ENCODE peak calls at places on chromosomes 2 and 18, in six cellular contexts. W, V, Y, B, M and E are unnamed samples. For H3K9me3, the result is how much of the 10 kb centered on the place peaks cover.

GRCh38 chr18:58194028-58194427 is 150.0 kb downstream of the NEDD4L start:
- DNase-seq in V (no peak), W (peak), B (no peak), Y (no peak), M (no peak), E (no peak)

GRCh38 chr2:131408778-131409177 is 44.8 kb upstream of the RAB6D start:
- DNase-seq in Y (no peak), W (no peak), M (no peak), B (no peak), V (no peak), E (no peak)

GRCh38 chr2:173681891-173682655 is 283.1 kb downstream of the SP3 start:
- DNase-seq in V (no peak), M (no peak), W (no peak), B (no peak), Y (no peak), E (no peak)

GRCh38 chr2:2022941-2023586 is 278.7 kb upstream of the PXDN start:
- DNase-seq in B (no peak), W (no peak), V (no peak), M (no peak), Y (no peak), E (no peak)

GRCh38 chr2:202064206-202064880 is 8.7 kb upstream of the KIAA2012 start:
- DNase-seq in W (no peak), V (no peak), M (no peak), Y (no peak), B (no peak), E (no peak)

GRCh38 chr18:37544196-37544595 is 21.4 kb downstream of the CELF4 start:
- DNase-seq in W (no peak), Y (no peak), M (no peak), B (no peak), V (no peak), E (no peak)

GRCh38 chr18:76407681-76408080 is 87.4 kb downstream of the ZNF516 start:
- DNase-seq in W (no peak), V (no peak), B (no peak), M (no peak), Y (no peak), E (no peak)

GRCh38 chr18:44701227-44701626 is 20.5 kb downstream of the SETBP1 start:
- DNase-seq in M (no peak), W (no peak), V (no peak), B (peak), Y (no peak), E (no peak)

GRCh38 chr18:13379062-13379800 is 160.7 kb downstream of the LDLRAD4 start:
- DNase-seq in V (no peak), M (no peak), W (no peak), Y (no peak), B (peak), E (no peak)

GRCh38 chr18:10241571-10241970 is 212.9 kb upstream of the APCDD1 start:
- DNase-seq in W (no peak), M (no peak), B (no peak), Y (no peak), V (no peak), E (no peak)

GRCh38 chr18:37668971-37669747 is 103.6 kb upstream of the CELF4 start:
- DNase-seq in B (peak), M (no peak), V (no peak), Y (no peak), W (no peak), E (no peak)

GRCh38 chr2:221345516-221345915 is 226.6 kb downstream of the EPHA4 start:
- DNase-seq in B (no peak), Y (no peak), M (no peak), W (no peak), V (no peak), E (no peak)

GRCh38 chr2:156333951-156334495 is 1.5 kb upstream of the NR4A2 start:
- DNase-seq in M (peak), Y (peak), B (peak), V (no peak), W (peak), E (no peak)

GRCh38 chr18:77870238-77870637 is 620.6 kb downstream of the GALR1 start:
- DNase-seq in V (no peak), B (no peak), M (no peak), W (no peak), Y (no peak), E (no peak)

GRCh38 chr2:140600116-140600515 is 1530.7 kb downstream of the LRP1B start:
- DNase-seq in Y (no peak), V (no peak), M (no peak), W (no peak), B (no peak), E (no peak)

GRCh38 chr2:218984239-218985020 is 554 bp downstream of the FEV start:
- DNase-seq in V (no peak), B (peak), Y (no peak), W (no peak), M (no peak), E (no peak)

GRCh38 chr2:231545105-231545902 is 15.1 kb upstream of the NMUR1 start:
- DNase-seq in V (no peak), W (peak), Y (no peak), B (no peak), M (peak), E (no peak)

GRCh38 chr2:9095690-9096089 is 92.2 kb upstream of the MBOAT2 start:
- DNase-seq in W (peak), B (no peak), Y (no peak), M (peak), V (no peak), E (no peak)

GRCh38 chr2:64063924-64064331 is 44.7 kb upstream of the VPS54 start:
- DNase-seq in M (no peak), V (no peak), Y (peak), B (no peak), W (no peak), E (no peak)

GRCh38 chr18:48026216-48026615 is 95.8 kb upstream of the SMAD2 start:
- DNase-seq in Y (no peak), M (no peak), B (peak), V (no peak), W (no peak), E (no peak)

GRCh38 chr2:168997794-168998193 is 33.3 kb downstream of the ABCB11 start:
- DNase-seq in B (no peak), Y (no peak), W (no peak), V (no peak), M (no peak), E (no peak)

GRCh38 chr2:139790807-139791206 is 1010.6 kb upstream of the NXPH2 start:
- DNase-seq in Y (no peak), B (no peak), M (no peak), W (no peak), V (peak), E (peak)

GRCh38 chr2:66048667-66049066 is 386.3 kb upstream of the MEIS1 start:
- DNase-seq in B (no peak), W (no peak), V (no peak), Y (no peak), M (no peak), E (no peak)

GRCh38 chr2:229980440-229981184 is 58.3 kb downstream of the FBXO36 start:
- DNase-seq in M (peak), B (peak), V (no peak), Y (peak), W (peak), E (peak)

GRCh38 chr2:227031379-227031778 is 132.6 kb downstream of the COL4A4 start:
- DNase-seq in W (no peak), V (no peak), M (no peak), B (no peak), Y (no peak), E (no peak)

GRCh38 chr18:36636237-36636792 is 192.5 kb downstream of the TPGS2 start:
- DNase-seq in W (no peak), B (no peak), V (no peak), Y (no peak), M (no peak), E (no peak)

GRCh38 chr2:19887508-19887907 is 14.3 kb downstream of the TTC32 start:
- DNase-seq in W (no peak), V (no peak), Y (peak), M (peak), B (no peak), E (no peak)

GRCh38 chr2:163713534-163714311 is 22.1 kb downstream of the FIGN start:
- DNase-seq in M (no peak), W (peak), Y (no peak), V (no peak), B (no peak), E (no peak)

GRCh38 chr2:190404487-190404886 is 3.7 kb upstream of the MFSD6 start:
- DNase-seq in M (no peak), Y (no peak), B (no peak), V (no peak), W (no peak), E (no peak)

GRCh38 chr2:24409700-24410556 is 49.6 kb upstream of the ITSN2 start:
- DNase-seq in B (no peak), M (peak), V (peak), W (peak), Y (peak), E (peak)

GRCh38 chr2:227862741-227863588 is 8.5 kb upstream of the DAW1 start:
- DNase-seq in M (no peak), B (no peak), Y (no peak), W (no peak), V (no peak), E (peak)

GRCh38 chr2:176134978-176135575 is 5.6 kb downstream of the HOXD8 start:
- DNase-seq in B (peak), M (no peak), Y (no peak), W (no peak), V (no peak), E (no peak)

GRCh38 chr2:150538582-150539236 is 51.2 kb upstream of the RND3 start:
- DNase-seq in V (no peak), Y (no peak), B (no peak), W (no peak), M (no peak), E (no peak)

GRCh38 chr18:31679806-31680793 is 4.3 kb downstream of the B4GALT6 start:
- DNase-seq in V (no peak), B (no peak), W (no peak), Y (no peak), M (no peak), E (no peak)

GRCh38 chr2:241774419-241775222 is 2.0 kb upstream of the GAL3ST2 start:
- DNase-seq in W (peak), M (peak), V (no peak), B (peak), Y (no peak), E (no peak)

GRCh38 chr2:113117594-113118262 is 9.7 kb upstream of the IL1RN start:
- DNase-seq in B (no peak), Y (peak), M (peak), W (peak), V (no peak), E (no peak)

GRCh38 chr18:14025306-14025940 is 106.8 kb downstream of the ZNF519 start:
- DNase-seq in Y (no peak), B (no peak), V (no peak), M (peak), W (no peak), E (no peak)

GRCh38 chr2:227653419-227653818 is 13.2 kb upstream of the SCYGR5 start:
- DNase-seq in B (no peak), Y (no peak), W (no peak), M (no peak), V (no peak), E (no peak)

GRCh38 chr2:26270363-26270762 is 25.6 kb downstream of the HADHB start:
- DNase-seq in M (no peak), Y (no peak), V (no peak), B (no peak), W (no peak), E (no peak)

GRCh38 chr2:26273501-26273900 is 28.8 kb downstream of the HADHB start:
- DNase-seq in Y (no peak), V (peak), M (no peak), W (no peak), B (no peak), E (no peak)

GRCh38 chr2:26269571-26270170 is 24.9 kb downstream of the HADHB start:
- DNase-seq in Y (no peak), M (no peak), V (no peak), B (no peak), W (no peak), E (no peak)

GRCh38 chr2:26274058-26274613 is 29.4 kb downstream of the HADHB start:
- DNase-seq in V (peak), Y (peak), B (peak), W (peak), M (peak), E (no peak)

DNA sequence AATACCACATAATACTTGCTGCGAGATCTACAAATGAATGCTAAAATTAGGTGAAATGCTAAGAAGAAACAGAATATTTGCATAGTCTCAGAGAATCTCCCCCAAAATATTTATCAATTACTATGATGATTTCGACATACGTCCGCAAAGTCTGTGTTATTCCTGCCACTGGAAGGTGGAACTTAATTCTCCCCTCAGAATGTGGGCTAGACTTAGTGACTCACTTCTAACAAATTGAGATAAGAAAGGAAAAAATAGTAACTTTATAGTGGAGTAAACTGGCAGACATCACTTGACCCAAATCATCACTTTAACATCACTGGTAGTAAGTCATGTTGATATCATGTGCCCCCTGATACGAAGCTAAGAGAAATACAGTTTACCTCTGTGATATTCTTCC is 23.4 kb downstream of the HADHB start:
- DNase-seq in W (no peak), M (no peak), V (no peak), B (no peak), Y (no peak), E (no peak)
- H3K27ac ChIP-seq in W (no peak), M (no peak), V (no peak), B (no peak), Y (no peak), E (no peak)

GRCh38 chr2:237694423-237695194 is 67.2 kb downstream of the LRRFIP1 start:
- DNase-seq in Y (no peak), M (no peak), V (no peak), B (peak), W (no peak), E (no peak)
- TF ChIP-seq POLR2AphosphoS5 in Y (no peak), M (no peak), V (no peak), B (no peak), W (no peak), E (no peak)

GRCh38 chr18:35303610-35304009 is 13.6 kb upstream of the ZSCAN30 start:
- DNase-seq in V (no peak), M (no peak), Y (no peak), B (no peak), W (no peak), E (no peak)
- H3K9me3 ChIP-seq in V (under half), M (half or more), Y (under half), B (under half), W (half or more), E (half or more)

GRCh38 chr2:109528811-109529501 is 84.8 kb downstream of the SEPTIN10 start:
- DNase-seq in Y (no peak), W (no peak), V (no peak), B (peak), M (no peak), E (no peak)
- H3K27ac ChIP-seq in Y (no peak), W (no peak), V (no peak), B (no peak), M (no peak), E (no peak)

GRCh38 chr2:16129716-16130540 is 189.6 kb downstream of the MYCN start:
- DNase-seq in B (no peak), Y (no peak), M (no peak), W (no peak), V (no peak), E (no peak)

GRCh38 chr2:16127958-16128357 is 187.6 kb downstream of the MYCN start:
- DNase-seq in V (no peak), Y (peak), M (no peak), B (no peak), W (no peak), E (no peak)

GRCh38 chr2:16130906-16131400 is 190.6 kb downstream of the MYCN start:
- DNase-seq in M (no peak), Y (no peak), V (no peak), W (no peak), B (no peak), E (no peak)

GRCh38 chr2:16128746-16129610 is 188.6 kb downstream of the MYCN start:
- DNase-seq in W (no peak), B (no peak), V (no peak), M (no peak), Y (peak), E (no peak)

DNA sequence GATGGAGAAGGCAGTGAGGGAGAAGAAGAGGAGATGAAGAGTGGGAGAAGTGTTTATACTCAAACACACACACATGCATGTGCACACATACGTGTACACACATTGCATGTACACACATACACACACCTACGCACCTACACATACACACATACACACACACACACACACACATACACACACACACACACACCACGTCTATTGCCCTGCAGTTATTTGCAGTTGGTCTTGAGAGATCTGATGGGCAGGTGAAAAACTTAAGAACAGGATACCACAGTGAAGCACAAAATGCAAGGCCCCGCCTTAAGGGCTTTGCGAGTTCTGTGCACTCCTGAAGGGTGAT is 190.2 kb downstream of the MYCN start:
- DNase-seq in Y (no peak), W (no peak), B (no peak), M (no peak), V (no peak), E (no peak)
- TF ChIP-seq POLR2AphosphoS5 in Y (no peak), W (no peak), B (no peak), M (no peak), V (no peak), E (no peak)

GRCh38 chr2:89781962-89782361 is 1090.5 kb downstream of the RPIA start:
- DNase-seq in B (no peak), Y (no peak), V (no peak), W (no peak), M (no peak), E (no peak)
- H3K9me3 ChIP-seq in B (under half), Y (under half), V (under half), W (half or more), M (under half), E (under half)